ENCODE peak calls at places on chromosomes 13 and 19, in five cellular contexts. One of them, this sample, is unnamed.
A peak's percentile ranks its signal among the peaks of the same experiment; 100 is the strongest.

GRCh38 chr13:43279696-43280095 is 256.3 kb downstream of the DNAJC15 start:
- DNase-seq in CD8-positive, alpha-beta T cell: no peak
- DNase-seq in endothelial cell: no peak
- DNase-seq in WTC11: no peak
- DNase-seq in lower leg skin: no peak
- DNase-seq in this sample: no peak

GRCh38 chr13:110617326-110618072 is 2.2 kb downstream of the NAXD start:
- DNase-seq in CD8-positive, alpha-beta T cell: no peak
- DNase-seq in endothelial cell: no peak
- DNase-seq in WTC11: no peak
- DNase-seq in lower leg skin: no peak
- DNase-seq in this sample: no peak

GRCh38 chr19:14118165-14119051 is 846 bp upstream of the PRKACA start:
- DNase-seq in CD8-positive, alpha-beta T cell: no peak
- DNase-seq in endothelial cell: no peak
- DNase-seq in WTC11: no peak
- DNase-seq in lower leg skin: peak; percentile 89
- DNase-seq in this sample: no peak

GRCh38 chr13:25660996-25661395 is 289.2 kb downstream of the ATP8A2 start:
- DNase-seq in CD8-positive, alpha-beta T cell: no peak
- DNase-seq in endothelial cell: no peak
- DNase-seq in WTC11: no peak
- DNase-seq in lower leg skin: no peak
- DNase-seq in this sample: no peak

GRCh38 chr13:29754486-29754806 is 96.0 kb downstream of the UBL3 start:
- DNase-seq in CD8-positive, alpha-beta T cell: no peak
- DNase-seq in endothelial cell: no peak
- DNase-seq in WTC11: peak; percentile 23
- DNase-seq in lower leg skin: no peak
- DNase-seq in this sample: no peak

GRCh38 chr19:53328967-53329366 is 4.6 kb upstream of the ZNF845 start:
- DNase-seq in CD8-positive, alpha-beta T cell: no peak
- DNase-seq in endothelial cell: no peak
- DNase-seq in WTC11: peak; percentile 68
- DNase-seq in lower leg skin: no peak
- DNase-seq in this sample: no peak

GRCh38 chr13:99863789-99864626 is 107.6 kb downstream of the ZIC5 start:
- DNase-seq in CD8-positive, alpha-beta T cell: no peak
- DNase-seq in endothelial cell: no peak
- DNase-seq in WTC11: no peak
- DNase-seq in lower leg skin: no peak
- DNase-seq in this sample: no peak

GRCh38 chr13:84491952-84492351 is 609.7 kb upstream of the SLITRK1 start:
- DNase-seq in CD8-positive, alpha-beta T cell: no peak
- DNase-seq in endothelial cell: no peak
- DNase-seq in WTC11: no peak
- DNase-seq in lower leg skin: no peak
- DNase-seq in this sample: no peak

GRCh38 chr13:52070929-52071523 is 46.5 kb downstream of the UTP14C start:
- DNase-seq in CD8-positive, alpha-beta T cell: no peak
- DNase-seq in endothelial cell: no peak
- DNase-seq in WTC11: no peak
- DNase-seq in lower leg skin: no peak
- DNase-seq in this sample: no peak

GRCh38 chr13:34152996-34153395 is 335.0 kb downstream of the RFC3 start:
- DNase-seq in CD8-positive, alpha-beta T cell: no peak
- DNase-seq in endothelial cell: no peak
- DNase-seq in WTC11: no peak
- DNase-seq in lower leg skin: no peak
- DNase-seq in this sample: no peak
- TF ChIP-seq CTCF in CD8-positive, alpha-beta T cell: no peak
- TF ChIP-seq CTCF in endothelial cell: no peak
- TF ChIP-seq CTCF in WTC11: no peak
- TF ChIP-seq CTCF in lower leg skin: no peak
- TF ChIP-seq CTCF in this sample: no peak

DNA sequence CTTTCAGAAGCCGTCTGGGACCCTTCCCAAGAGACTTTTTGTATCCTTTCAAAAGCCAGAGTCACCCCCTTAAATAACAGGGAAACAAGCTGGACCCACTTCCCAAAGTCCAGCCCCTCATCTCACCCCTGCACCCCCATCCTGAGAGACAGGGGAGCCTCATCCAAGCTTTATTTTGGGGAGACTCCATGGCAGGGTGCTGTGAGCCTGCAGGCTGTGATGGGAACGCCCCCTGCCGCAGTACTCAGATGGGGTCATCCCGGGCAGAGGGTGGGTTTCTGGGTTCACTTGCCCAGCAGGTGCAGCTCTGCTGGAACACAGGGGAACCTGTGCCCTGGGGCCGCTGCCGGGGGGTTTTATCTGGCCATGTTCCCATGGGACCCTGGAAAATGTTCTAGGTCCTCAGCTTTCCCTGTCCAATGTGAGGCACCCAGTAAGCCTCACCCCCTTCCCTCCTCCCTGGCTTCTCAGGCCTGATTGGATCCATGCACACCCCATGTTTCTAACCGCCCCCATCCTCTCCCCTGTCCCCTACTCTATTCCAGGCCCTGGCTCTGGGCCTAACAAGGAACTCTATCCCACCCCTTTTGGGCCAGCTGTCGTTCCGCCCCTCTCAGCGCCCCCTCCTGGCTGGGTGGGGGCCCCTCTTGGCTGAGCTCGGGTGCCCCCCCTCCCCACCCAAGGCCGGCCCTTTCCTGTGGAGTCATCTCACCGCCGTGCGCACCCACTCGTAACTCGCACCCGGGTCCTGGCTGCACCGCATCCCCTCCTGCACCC is 1.0 kb downstream of the HIF3A start:
- DNase-seq in CD8-positive, alpha-beta T cell: no peak
- DNase-seq in endothelial cell: no peak
- DNase-seq in WTC11: peak; percentile 35
- DNase-seq in lower leg skin: peak; percentile 66
- DNase-seq in this sample: no peak
- TF ChIP-seq CTCF in CD8-positive, alpha-beta T cell: no peak
- TF ChIP-seq CTCF in endothelial cell: no peak
- TF ChIP-seq CTCF in WTC11: no peak
- TF ChIP-seq CTCF in lower leg skin: no peak
- TF ChIP-seq CTCF in this sample: no peak

GRCh38 chr19:7993560-7993959 is 11.9 kb downstream of the ELAVL1 start:
- DNase-seq in CD8-positive, alpha-beta T cell: no peak
- DNase-seq in endothelial cell: no peak
- DNase-seq in WTC11: no peak
- DNase-seq in lower leg skin: no peak
- DNase-seq in this sample: no peak

GRCh38 chr19:7994923-7995682 is 10.3 kb downstream of the ELAVL1 start:
- DNase-seq in CD8-positive, alpha-beta T cell: no peak
- DNase-seq in endothelial cell: no peak
- DNase-seq in WTC11: no peak
- DNase-seq in lower leg skin: no peak
- DNase-seq in this sample: no peak

GRCh38 chr19:7995756-7996155 is 9.7 kb downstream of the ELAVL1 start:
- DNase-seq in CD8-positive, alpha-beta T cell: no peak
- DNase-seq in endothelial cell: no peak
- DNase-seq in WTC11: no peak
- DNase-seq in lower leg skin: no peak
- DNase-seq in this sample: no peak

GRCh38 chr19:7992575-7992974 is 12.9 kb downstream of the ELAVL1 start:
- DNase-seq in CD8-positive, alpha-beta T cell: no peak
- DNase-seq in endothelial cell: no peak
- DNase-seq in WTC11: no peak
- DNase-seq in lower leg skin: no peak
- DNase-seq in this sample: no peak

GRCh38 chr19:7994114-7994513 is 11.3 kb downstream of the ELAVL1 start:
- DNase-seq in CD8-positive, alpha-beta T cell: no peak
- DNase-seq in endothelial cell: no peak
- DNase-seq in WTC11: peak; percentile 28
- DNase-seq in lower leg skin: no peak
- DNase-seq in this sample: no peak
- TF ChIP-seq CTCF in CD8-positive, alpha-beta T cell: no peak
- TF ChIP-seq CTCF in endothelial cell: no peak
- TF ChIP-seq CTCF in WTC11: no peak
- TF ChIP-seq CTCF in lower leg skin: no peak
- TF ChIP-seq CTCF in this sample: no peak

GRCh38 chr19:12629215-12629614 is 18.5 kb downstream of the ZNF791 start:
- DNase-seq in CD8-positive, alpha-beta T cell: no peak
- DNase-seq in endothelial cell: no peak
- DNase-seq in WTC11: no peak
- DNase-seq in lower leg skin: no peak
- DNase-seq in this sample: no peak
- TF ChIP-seq CTCF in CD8-positive, alpha-beta T cell: no peak
- TF ChIP-seq CTCF in endothelial cell: no peak
- TF ChIP-seq CTCF in WTC11: no peak
- TF ChIP-seq CTCF in lower leg skin: no peak
- TF ChIP-seq CTCF in this sample: no peak

GRCh38 chr19:51294211-51294976 is 17.1 kb upstream of the IGLON5 start:
- DNase-seq in CD8-positive, alpha-beta T cell: no peak
- DNase-seq in endothelial cell: no peak
- DNase-seq in WTC11: no peak
- DNase-seq in lower leg skin: no peak
- DNase-seq in this sample: no peak
- TF ChIP-seq CTCF in CD8-positive, alpha-beta T cell: no peak
- TF ChIP-seq CTCF in endothelial cell: no peak
- TF ChIP-seq CTCF in WTC11: no peak
- TF ChIP-seq CTCF in lower leg skin: no peak
- TF ChIP-seq CTCF in this sample: no peak

DNA sequence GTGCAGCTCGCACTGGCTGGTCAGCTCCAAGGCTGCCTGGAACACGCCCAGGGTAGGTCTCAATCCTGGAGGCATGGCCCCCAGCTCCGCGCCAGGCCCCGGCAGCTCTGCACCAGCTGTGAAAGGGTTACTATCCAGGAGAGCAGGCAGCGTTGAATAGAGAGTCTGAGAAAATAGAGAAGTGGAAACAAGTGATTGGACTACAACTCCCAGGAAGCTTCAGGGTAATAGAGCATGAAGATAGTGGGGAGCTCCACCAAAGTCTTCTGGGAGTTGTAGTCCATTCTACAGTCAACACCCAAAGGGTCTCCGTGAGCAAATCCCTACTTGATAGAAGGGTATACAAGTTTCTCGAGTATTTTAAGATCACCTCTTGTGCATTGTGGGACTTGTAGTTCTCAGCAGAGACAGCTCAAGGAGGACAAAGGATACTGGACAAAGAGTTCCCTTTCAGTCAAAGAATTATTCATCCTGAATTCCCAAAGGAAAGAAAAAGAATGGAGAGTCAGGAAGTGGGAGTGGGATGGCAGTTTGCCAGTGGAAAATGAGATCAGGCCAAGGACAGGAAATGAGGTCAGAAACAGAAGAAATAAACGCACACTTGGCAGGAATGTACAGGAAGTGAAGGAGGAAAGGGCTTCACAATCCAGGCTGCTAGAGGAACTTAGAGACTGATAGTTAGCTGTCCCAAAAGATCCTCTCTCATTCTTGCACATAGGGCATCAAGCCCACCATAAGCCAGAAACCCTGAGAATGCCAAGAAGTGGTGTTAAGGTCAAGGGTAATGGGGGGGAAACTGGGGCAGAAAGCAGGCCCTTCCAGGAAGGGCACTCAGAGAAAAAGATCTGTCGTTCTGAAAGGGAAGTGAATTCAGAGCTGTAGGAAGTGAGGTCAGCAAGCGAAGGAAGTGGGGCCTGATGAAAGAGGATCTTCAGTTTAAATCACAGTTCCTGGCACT is 5.5 kb upstream of the MAMSTR start:
- DNase-seq in CD8-positive, alpha-beta T cell: no peak
- DNase-seq in endothelial cell: peak; percentile 68
- DNase-seq in WTC11: no peak
- DNase-seq in lower leg skin: peak; percentile 61
- DNase-seq in this sample: no peak
- TF ChIP-seq CTCF in CD8-positive, alpha-beta T cell: no peak
- TF ChIP-seq CTCF in endothelial cell: no peak
- TF ChIP-seq CTCF in WTC11: no peak
- TF ChIP-seq CTCF in lower leg skin: no peak
- TF ChIP-seq CTCF in this sample: no peak

DNA sequence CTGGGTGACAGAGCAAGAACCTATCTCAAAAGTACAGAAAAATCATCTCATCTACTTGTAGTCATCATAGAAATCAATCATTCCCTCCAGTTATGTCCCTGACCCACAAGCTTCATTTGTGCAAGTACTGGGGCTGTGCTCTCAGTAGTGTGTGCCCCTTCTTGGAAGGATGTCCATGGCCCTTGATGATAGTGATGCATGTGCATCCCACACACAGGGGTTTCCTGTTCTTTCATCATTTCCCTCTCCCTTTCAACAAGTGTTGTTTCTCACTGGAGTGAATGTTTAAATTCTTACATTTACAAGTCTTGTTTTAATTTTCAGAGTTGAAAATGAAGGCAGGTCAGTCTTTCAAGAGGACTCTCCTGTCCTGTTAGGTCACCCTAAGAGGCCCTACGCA is 1.5 kb downstream of the LGALS13 start:
- DNase-seq in CD8-positive, alpha-beta T cell: no peak
- DNase-seq in endothelial cell: no peak
- DNase-seq in WTC11: no peak
- DNase-seq in lower leg skin: no peak
- DNase-seq in this sample: no peak
- TF ChIP-seq CTCF in CD8-positive, alpha-beta T cell: no peak
- TF ChIP-seq CTCF in endothelial cell: no peak
- TF ChIP-seq CTCF in WTC11: no peak
- TF ChIP-seq CTCF in lower leg skin: no peak
- TF ChIP-seq CTCF in this sample: no peak

GRCh38 chr13:48126944-48127814 is 32.3 kb upstream of the MED4 start:
- DNase-seq in CD8-positive, alpha-beta T cell: peak; percentile 34
- DNase-seq in endothelial cell: peak; percentile 7
- DNase-seq in WTC11: peak; percentile 17
- DNase-seq in lower leg skin: peak; percentile 64
- DNase-seq in this sample: peak; percentile 17
- TF ChIP-seq CTCF in CD8-positive, alpha-beta T cell: peak; percentile 80
- TF ChIP-seq CTCF in endothelial cell: peak; percentile 90
- TF ChIP-seq CTCF in WTC11: peak; percentile 63
- TF ChIP-seq CTCF in lower leg skin: no peak
- TF ChIP-seq CTCF in this sample: peak; percentile 76

DNA sequence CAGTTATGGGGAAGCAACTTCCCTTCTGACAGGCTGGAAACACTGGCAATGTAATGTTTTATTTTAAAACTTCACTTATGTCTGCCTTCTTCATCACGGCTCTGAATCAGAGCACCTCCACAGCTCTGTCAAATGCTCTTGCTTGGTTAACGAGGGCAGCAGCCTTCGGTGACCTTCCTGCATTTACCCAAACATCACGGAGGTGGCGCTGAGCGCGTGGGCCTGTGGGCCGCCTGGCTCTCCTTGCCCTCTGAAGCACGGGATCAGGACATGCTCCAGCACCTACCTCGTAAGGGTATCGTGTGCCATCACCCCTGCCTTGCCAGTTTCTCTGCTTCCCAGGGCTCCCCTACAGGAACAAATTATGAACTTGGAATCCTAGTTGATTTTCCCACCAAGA is 310.0 kb downstream of the TEX29 start:
- DNase-seq in CD8-positive, alpha-beta T cell: no peak
- DNase-seq in endothelial cell: no peak
- DNase-seq in WTC11: peak; percentile 52
- DNase-seq in lower leg skin: no peak
- DNase-seq in this sample: peak; percentile 23
- TF ChIP-seq CTCF in CD8-positive, alpha-beta T cell: no peak
- TF ChIP-seq CTCF in endothelial cell: no peak
- TF ChIP-seq CTCF in WTC11: no peak
- TF ChIP-seq CTCF in lower leg skin: no peak
- TF ChIP-seq CTCF in this sample: peak; percentile 21

This sample was measured in nephron progenitor cell.